ENCODE peak calls at places on chromosomes 5 and 9, in six cellular contexts. V, W, M, E, B and P are unnamed samples.

GRCh38 chr9:136342191-136343120 is 15.1 kb downstream of the GPSM1 start:
- DNase-seq in V (peak; percentile 83), W (peak; percentile 81), M (peak; percentile 70), E (peak; percentile 92), B (peak; percentile 87), P (peak; percentile 90)

GRCh38 chr5:132446621-132447020 is 44.0 kb downstream of the IRF1 start:
- DNase-seq in V (peak; percentile 75), W (peak; percentile 84), M (peak; percentile 83), E (peak; percentile 79), B (peak; percentile 66), P (no peak)

GRCh38 chr5:137617806-137618205 is 118.1 kb downstream of the KLHL3 start:
- DNase-seq in V (peak; percentile 55), W (no peak), M (no peak), E (no peak), B (no peak), P (no peak)

GRCh38 chr5:59592101-59592500 is 301.4 kb downstream of the PDE4D start:
- DNase-seq in V (peak; percentile 25), W (no peak), M (no peak), E (no peak), B (no peak), P (no peak)

GRCh38 chr9:899440-900184 is 58.1 kb downstream of the DMRT1 start:
- DNase-seq in V (no peak), W (no peak), M (no peak), E (no peak), B (peak; percentile 14), P (no peak)

GRCh38 chr9:84397822-84398221 is 57.3 kb upstream of the SLC28A3 start:
- DNase-seq in V (peak; percentile 62), W (no peak), M (no peak), E (no peak), B (no peak), P (no peak)

GRCh38 chr9:92887880-92888338 is 10.1 kb upstream of the ZNF484 start:
- DNase-seq in V (no peak), W (no peak), M (peak; percentile 74), E (no peak), B (no peak), P (no peak)

GRCh38 chr9:105908069-105908468 is 213.7 kb downstream of the TMEM38B start:
- DNase-seq in V (no peak), W (no peak), M (no peak), E (no peak), B (no peak), P (no peak)

GRCh38 chr5:38497946-38498345 is 58.5 kb downstream of the LIFR start:
- DNase-seq in V (peak; percentile 31), W (no peak), M (no peak), E (no peak), B (no peak), P (no peak)

GRCh38 chr5:60718186-60718892 is 18.4 kb upstream of the DEPDC1B start:
- DNase-seq in V (no peak), W (no peak), M (no peak), E (no peak), B (no peak), P (no peak)

GRCh38 chr9:90023861-90024260 is 419.0 kb downstream of the GADD45G start:
- DNase-seq in V (no peak), W (no peak), M (no peak), E (no peak), B (no peak), P (peak; percentile 70)

GRCh38 chr5:137195483-137195882 is 303.6 kb downstream of the SPOCK1 start:
- DNase-seq in V (no peak), W (no peak), M (no peak), E (no peak), B (no peak), P (no peak)

GRCh38 chr5:22889714-22890113 is 36.6 kb upstream of the CDH12 start:
- DNase-seq in V (no peak), W (no peak), M (no peak), E (no peak), B (no peak), P (no peak)

GRCh38 chr5:55096186-55096585 is 6.3 kb upstream of the GZMA start:
- DNase-seq in V (no peak), W (no peak), M (no peak), E (no peak), B (no peak), P (no peak)

GRCh38 chr5:132008961-132009680 is 2.3 kb downstream of the ACSL6 start:
- DNase-seq in V (no peak), W (peak; percentile 1), M (peak; percentile 12), E (no peak), B (no peak), P (peak; percentile 31)

GRCh38 chr5:32069396-32069795 is 104.7 kb downstream of the GOLPH3 start:
- DNase-seq in V (no peak), W (no peak), M (no peak), E (no peak), B (no peak), P (no peak)

GRCh38 chr5:51495672-51496071 is 112.4 kb downstream of the ISL1 start:
- DNase-seq in V (peak; percentile 6), W (no peak), M (no peak), E (no peak), B (no peak), P (no peak)

GRCh38 chr5:177327539-177328522 is 16.1 kb upstream of the MXD3 start:
- DNase-seq in V (peak; percentile 33), W (no peak), M (no peak), E (no peak), B (no peak), P (no peak)

GRCh38 chr5:61600141-61600480 is 268.1 kb downstream of the ZSWIM6 start:
- DNase-seq in V (no peak), W (no peak), M (no peak), E (no peak), B (no peak), P (no peak)

GRCh38 chr9:124475158-124475867 is 25.1 kb downstream of the ADGRD2 start:
- DNase-seq in V (no peak), W (no peak), M (no peak), E (no peak), B (no peak), P (no peak)

GRCh38 chr9:32524558-32525461 is 1.2 kb downstream of the RIGI start:
- DNase-seq in V (no peak), W (no peak), M (peak; percentile 21), E (peak; percentile 71), B (no peak), P (peak; percentile 77)

GRCh38 chr9:136007906-136008692 is 46.9 kb upstream of the UBAC1 start:
- DNase-seq in V (peak; percentile 88), W (no peak), M (no peak), E (no peak), B (no peak), P (no peak)

GRCh38 chr9:16485155-16485554 is 385.3 kb downstream of the BNC2 start:
- DNase-seq in V (peak; percentile 26), W (no peak), M (no peak), E (no peak), B (no peak), P (no peak)

GRCh38 chr5:120457839-120458507 is 6.1 kb upstream of the PRR16 start:
- DNase-seq in V (peak; percentile 29), W (peak; percentile 82), M (peak; percentile 80), E (peak; percentile 82), B (peak; percentile 81), P (peak; percentile 88)

GRCh38 chr5:134551891-134552290 is 26.4 kb downstream of the JADE2 start:
- DNase-seq in V (peak; percentile 24), W (no peak), M (no peak), E (no peak), B (no peak), P (no peak)

GRCh38 chr9:78030553-78031270 is 899 bp downstream of the GNAQ start:
- DNase-seq in V (peak; percentile 21), W (peak; percentile 56), M (peak; percentile 54), E (peak; percentile 55), B (peak; percentile 58), P (peak; percentile 89)

GRCh38 chr9:133195029-133195428 is 14.0 kb downstream of the OBP2B start:
- DNase-seq in V (no peak), W (no peak), M (no peak), E (no peak), B (no peak), P (no peak)

DNA sequence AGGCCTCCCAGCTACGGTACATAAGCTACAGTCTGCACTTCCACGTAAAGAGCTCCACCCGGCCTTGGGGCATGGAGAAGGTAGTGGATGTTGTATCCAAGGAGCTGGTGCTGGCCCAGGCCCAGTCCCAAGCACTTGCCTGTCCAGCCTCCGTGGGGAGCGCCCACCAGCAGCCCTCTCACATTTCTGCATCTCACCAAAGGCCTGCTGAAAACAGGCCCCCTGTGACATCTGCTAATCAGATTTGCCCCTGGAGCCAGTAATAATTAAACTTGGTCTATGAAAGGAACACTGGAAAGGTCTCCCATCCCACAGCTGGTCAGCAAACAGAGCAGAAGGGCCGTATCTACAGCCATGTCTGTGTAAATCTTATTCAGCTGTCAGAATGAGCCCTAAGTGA is 100.4 kb downstream of the LHFPL2 start:
- DNase-seq in V (no peak), W (no peak), M (no peak), E (no peak), B (no peak), P (no peak)
- H3K27ac ChIP-seq in V (peak overlapping the region; percentile 86), W (peak overlapping the region; percentile 79), M (no peak overlapping the region), E (peak overlapping the region; percentile 22), B (peak overlapping the region; percentile 65), P (peak overlapping the region; percentile 57)

GRCh38 chr9:34254141-34254913 is 74.7 kb downstream of the KIF24 start:
- DNase-seq in V (peak; percentile 79), W (peak; percentile 50), M (no peak), E (no peak), B (no peak), P (no peak)
- H3K4me1 ChIP-seq in V (peaks cover 22% of the 10 kb centered on the region), W (peaks cover 23% of the 10 kb centered on the region), M (peaks cover 16% of the 10 kb centered on the region), E (peaks cover 42% of the 10 kb centered on the region), B (peaks cover 20% of the 10 kb centered on the region), P (peaks cover 4% of the 10 kb centered on the region)

GRCh38 chr9:116464987-116465571 is 222.0 kb upstream of the TRIM32 start:
- DNase-seq in V (no peak), W (no peak), M (no peak), E (peak; percentile 46), B (no peak), P (no peak)
- TF ChIP-seq POLR2A in V (no peak), W (no peak), M (no peak), E (no peak), B (no peak), P (no peak)

GRCh38 chr9:37455884-37456647 is 9.2 kb downstream of the ZBTB5 start:
- DNase-seq in V (no peak), W (no peak), M (no peak), E (no peak), B (no peak), P (no peak)
- H3K27ac ChIP-seq in V (no peak overlapping the region), W (no peak overlapping the region), M (no peak overlapping the region), E (no peak overlapping the region), B (no peak overlapping the region), P (no peak overlapping the region)